ENCODE peak calls at places on chromosomes 16 and 17, in four cellular contexts. Z, E, Q and V are unnamed samples.
A peak's percentile ranks its signal among the peaks of the same experiment; 100 is the strongest.

GRCh38 chr17:75380315-75380714 is 25.2 kb downstream of the GRB2 start:
- ATAC-seq in Z (no peak), E (no peak), Q (no peak), V (no peak)

GRCh38 chr17:384622-385194 is 32.1 kb upstream of the RPH3AL start:
- ATAC-seq in Z (no peak), E (peak; percentile 2), Q (peak; percentile 9), V (no peak)

GRCh38 chr17:46122486-46122871 is 70.8 kb downstream of the KANSL1 start:
- ATAC-seq in Z (no peak), E (no peak), Q (no peak), V (no peak)

GRCh38 chr16:27224271-27224737 is 21.0 kb downstream of the KDM8 start:
- ATAC-seq in Z (no peak), E (no peak), Q (no peak), V (no peak)

GRCh38 chr16:3712830-3713476 is 4.4 kb downstream of the TRAP1 start:
- ATAC-seq in Z (no peak), E (no peak), Q (no peak), V (no peak)

GRCh38 chr17:8696456-8696855 is 48.2 kb downstream of the CCDC42 start:
- ATAC-seq in Z (no peak), E (no peak), Q (no peak), V (no peak)

GRCh38 chr17:59827721-59828477 is 64.8 kb downstream of the TUBD1 start:
- ATAC-seq in Z (no peak), E (peak; percentile 23), Q (no peak), V (no peak)

GRCh38 chr16:70685938-70686375 is at the start of gene MTSS2:
- ATAC-seq in Z (peak; percentile 77), E (peak; percentile 67), Q (peak; percentile 81), V (peak; percentile 87)

GRCh38 chr17:8151120-8151640 is 1.0 kb downstream of the PER1 start:
- ATAC-seq in Z (peak; percentile 62), E (peak; percentile 44), Q (peak; percentile 53), V (peak; percentile 37)

GRCh38 chr16:4314532-4315184 is 1.2 kb upstream of the GLIS2 start:
- ATAC-seq in Z (no peak), E (peak; percentile 10), Q (peak; percentile 20), V (peak; percentile 2)

GRCh38 chr17:79036609-79037008 is 12.6 kb downstream of the C1QTNF1 start:
- ATAC-seq in Z (no peak), E (peak; percentile 77), Q (peak; percentile 43), V (peak; percentile 38)

GRCh38 chr16:4792951-4793513 is 2.1 kb upstream of the SMIM22 start:
- ATAC-seq in Z (no peak), E (no peak), Q (no peak), V (no peak)

GRCh38 chr17:66215529-66215911 is 13.7 kb downstream of the APOH start:
- ATAC-seq in Z (no peak), E (no peak), Q (no peak), V (no peak)

GRCh38 chr16:74862743-74863244 is 88.2 kb upstream of the FA2H start:
- ATAC-seq in Z (no peak), E (peak; percentile 70), Q (peak; percentile 63), V (no peak)

GRCh38 chr17:72345083-72345482 is 224.3 kb downstream of the SOX9 start:
- ATAC-seq in Z (no peak), E (no peak), Q (no peak), V (no peak)

GRCh38 chr16:79422061-79422460 is 178.5 kb downstream of the MAF start:
- ATAC-seq in Z (no peak), E (no peak), Q (no peak), V (no peak)

GRCh38 chr17:82493517-82493840 is 26.1 kb upstream of the FOXK2 start:
- ATAC-seq in Z (no peak), E (no peak), Q (no peak), V (no peak)

GRCh38 chr16:67009158-67009557 is 19.8 kb upstream of the CBFB start:
- ATAC-seq in Z (no peak), E (no peak), Q (no peak), V (no peak)

GRCh38 chr16:7404217-7404616 is 71.6 kb downstream of the RBFOX1 start:
- ATAC-seq in Z (no peak), E (no peak), Q (no peak), V (no peak)

GRCh38 chr17:49890077-49890821 is 42.4 kb upstream of the TAC4 start:
- ATAC-seq in Z (peak; percentile 65), E (no peak), Q (peak; percentile 81), V (peak; percentile 68)

GRCh38 chr16:71930013-71930563 is 34.8 kb downstream of the IST1 start:
- ATAC-seq in Z (no peak), E (no peak), Q (no peak), V (no peak)

GRCh38 chr17:35568561-35568960 is 7.9 kb upstream of the SLFN14 start:
- ATAC-seq in Z (no peak), E (peak; percentile 66), Q (peak; percentile 67), V (no peak)

GRCh38 chr16:23687034-23687808 is 8.5 kb downstream of the PLK1 start:
- ATAC-seq in Z (no peak), E (no peak), Q (no peak), V (no peak)

GRCh38 chr17:14791221-14791620 is 473.9 kb downstream of the PMP22 start:
- ATAC-seq in Z (no peak), E (no peak), Q (no peak), V (no peak)

GRCh38 chr17:73773702-73774101 is 129.5 kb upstream of the SDK2 start:
- ATAC-seq in Z (no peak), E (no peak), Q (no peak), V (no peak)

GRCh38 chr17:32870027-32870670 is 6.8 kb downstream of the MYO1D start:
- ATAC-seq in Z (peak; percentile 50), E (no peak), Q (no peak), V (peak; percentile 73)

DNA sequence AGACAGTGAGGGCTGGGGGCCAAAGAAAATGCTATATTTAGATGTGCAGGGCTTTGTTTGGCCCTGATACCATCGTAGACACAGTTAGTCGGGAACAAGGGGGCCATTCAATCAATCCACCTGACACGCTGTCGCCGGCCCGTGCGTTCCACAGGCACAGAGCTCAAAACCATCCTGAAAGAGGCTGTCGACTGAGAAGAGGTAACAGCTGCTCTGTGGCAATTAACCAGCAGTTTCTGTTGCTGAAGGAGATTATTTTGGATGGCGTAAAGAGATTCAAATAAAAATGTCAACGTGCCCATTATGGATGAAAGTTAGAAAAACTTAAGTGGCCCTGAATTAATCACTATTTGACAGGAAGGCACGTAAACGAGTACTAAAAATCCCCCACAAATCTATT is 276.2 kb upstream of the IRX5 start:
- ATAC-seq in Z (no peak), E (no peak), Q (no peak), V (no peak)
- H3K27ac ChIP-seq in Z (no peak overlapping the region), E (peak overlapping the region; percentile 59), Q (peak overlapping the region; percentile 20), V (no peak overlapping the region)

GRCh38 chr17:80453126-80453979 is 23.1 kb downstream of the NPTX1 start:
- ATAC-seq in Z (no peak), E (no peak), Q (no peak), V (no peak)
- H3K27ac ChIP-seq in Z (no peak overlapping the region), E (no peak overlapping the region), Q (no peak overlapping the region), V (no peak overlapping the region)

GRCh38 chr16:90019201-90019542 is at the start of gene DBNDD1:
- ATAC-seq in Z (no peak), E (no peak), Q (no peak), V (no peak)
- H3K27ac ChIP-seq in Z (peak within 1 kb of the TSS; percentile 14), E (peak within 1 kb of the TSS; percentile 46), Q (peak within 1 kb of the TSS; percentile 61), V (peak within 1 kb of the TSS; percentile 31)

DNA sequence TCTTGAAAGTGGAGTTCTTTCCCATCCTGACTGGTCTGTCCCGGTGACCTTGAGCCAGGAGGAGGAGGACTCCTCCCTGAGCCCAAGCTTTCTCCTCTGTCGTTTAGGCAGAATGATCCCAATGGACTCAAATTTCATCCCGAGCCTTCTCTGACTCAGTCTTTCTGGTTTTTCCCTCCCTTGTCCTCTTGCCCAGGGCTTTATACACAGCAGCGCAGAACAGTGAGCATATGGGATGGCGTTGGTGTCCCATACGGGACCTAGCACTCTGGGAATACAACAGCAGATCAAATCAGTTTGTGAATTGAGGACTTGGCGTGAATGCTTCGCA is 950 bp upstream of the XYLT1 start:
- ATAC-seq in Z (no peak), E (no peak), Q (peak; percentile 37), V (peak; percentile 47)
- H3K27ac ChIP-seq in Z (peak overlapping the region; percentile 27), E (peak overlapping the region; percentile 60), Q (peak overlapping the region; percentile 8), V (peak overlapping the region; percentile 91)

GRCh38 chr16:87832759-87833502 is 36.4 kb downstream of the SLC7A5 start:
- ATAC-seq in Z (no peak), E (no peak), Q (no peak), V (no peak)
- H3K27ac ChIP-seq in Z (no peak overlapping the region), E (no peak overlapping the region), Q (no peak overlapping the region), V (no peak overlapping the region)

DNA sequence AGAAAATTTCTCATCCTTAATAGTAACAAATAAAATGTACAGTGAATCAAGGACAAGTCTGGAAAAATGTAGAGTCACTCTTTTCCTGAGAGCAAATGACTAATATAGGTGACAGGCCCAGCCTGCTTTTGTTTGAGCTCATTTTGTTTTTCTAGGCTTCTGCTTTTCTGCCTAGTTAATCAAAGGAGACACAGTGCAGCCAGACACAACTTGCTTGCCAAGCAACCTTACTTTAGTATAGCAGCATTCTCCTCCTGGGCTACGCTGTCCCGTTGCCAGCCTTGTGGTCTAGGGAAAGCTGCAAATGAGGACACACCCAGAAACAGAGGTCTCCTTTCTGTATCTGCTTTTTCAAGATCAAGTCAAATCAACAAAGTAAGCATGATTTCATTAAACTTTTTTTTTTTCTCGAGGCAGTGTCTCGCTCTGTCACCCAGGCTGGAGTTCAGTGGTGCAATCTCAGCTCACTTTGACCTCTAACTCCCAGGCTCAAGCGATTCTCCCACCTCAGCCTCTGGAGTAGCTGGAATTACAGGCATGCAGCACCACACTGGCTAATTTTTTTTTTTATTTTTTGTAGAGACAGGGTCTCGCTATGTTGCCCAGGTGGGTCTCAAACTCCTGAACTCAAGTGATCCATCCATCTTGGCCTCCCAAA is 17.2 kb downstream of the GINS3 start:
- ATAC-seq in Z (peak; percentile 50), E (no peak), Q (peak; percentile 93), V (peak; percentile 46)
- H3K27ac ChIP-seq in Z (peak overlapping the region; percentile 34), E (no peak overlapping the region), Q (no peak overlapping the region), V (no peak overlapping the region)

DNA sequence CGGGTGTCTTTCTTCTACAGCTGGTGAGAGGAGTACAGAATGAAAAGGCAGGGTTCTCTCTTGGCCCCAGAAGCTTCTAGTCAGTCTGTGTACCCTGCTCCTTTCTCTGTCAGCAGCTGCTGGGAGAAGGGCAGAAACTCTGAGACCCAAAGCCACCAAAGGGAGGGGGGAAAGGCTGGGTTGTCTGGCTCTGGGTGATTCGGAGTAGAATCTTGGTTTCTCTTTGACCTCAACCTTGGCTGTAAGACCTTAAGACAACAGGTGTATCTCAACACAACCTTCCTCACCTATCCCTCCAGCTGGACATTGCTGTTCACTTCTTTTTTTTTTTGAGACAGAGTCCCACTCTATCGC is 3.3 kb upstream of the NR1D1 start:
- ATAC-seq in Z (no peak), E (no peak), Q (no peak), V (no peak)
- H3K27ac ChIP-seq in Z (peak overlapping the region; percentile 92), E (peak overlapping the region; percentile 95), Q (peak overlapping the region; percentile 96), V (peak overlapping the region; percentile 94)

DNA sequence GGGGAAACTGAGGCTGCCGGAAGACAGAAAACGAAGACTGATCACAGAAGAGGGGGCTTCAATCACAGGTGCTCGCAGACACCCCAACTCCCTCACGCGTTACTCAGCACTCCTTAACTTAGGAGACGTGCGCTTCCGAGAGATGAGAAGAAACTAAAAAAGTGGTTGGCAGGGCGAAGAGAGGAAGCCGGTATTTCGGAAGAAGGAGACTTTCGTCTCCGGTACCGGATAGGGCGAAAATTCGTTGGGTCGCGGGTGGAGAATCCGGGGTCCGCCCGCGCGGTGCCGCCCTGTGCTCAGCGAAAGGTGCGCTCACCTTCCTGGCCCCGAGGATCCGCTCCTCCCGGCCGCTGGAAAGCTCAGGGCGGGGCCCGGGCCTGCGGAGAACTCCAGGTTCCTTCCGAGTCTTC is 917 bp upstream of the TBX2 start:
- ATAC-seq in Z (no peak), E (no peak), Q (no peak), V (no peak)
- H3K27ac ChIP-seq in Z (peak overlapping the region; percentile 86), E (peak overlapping the region; percentile 89), Q (peak overlapping the region; percentile 90), V (peak overlapping the region; percentile 92)

GRCh38 chr16:73068546-73069401 is 20.8 kb upstream of the ZFHX3 start:
- ATAC-seq in Z (peak; percentile 77), E (peak; percentile 91), Q (peak; percentile 88), V (peak; percentile 77)
- H3K27ac ChIP-seq in Z (peak overlapping the region; percentile 93), E (peak overlapping the region; percentile 86), Q (peak overlapping the region; percentile 86), V (peak overlapping the region; percentile 87)